ENCODE peak calls at places on chromosomes 3 and 15, in five cellular contexts. Q is heart right ventricle, J is PC-3, T is GM12865, N is MCF 10A. G is an unnamed sample.

GRCh38 chr15:68844856-68845550 is 24.3 kb upstream of the ANP32A start:
- DNase-seq in Q (no peak), T (no peak), N (no peak), J (no peak), G (no peak)

GRCh38 chr3:151404316-151404715 is 19.8 kb upstream of the P2RY12 start:
- DNase-seq in Q (no peak), N (no peak), T (no peak), J (peak), G (peak)

GRCh38 chr3:194811118-194811517 is 125.4 kb downstream of the FAM43A start:
- DNase-seq in N (no peak), Q (no peak), J (no peak), T (no peak), G (no peak)

GRCh38 chr15:60299452-60300047 is 98.2 kb downstream of the ANXA2 start:
- DNase-seq in T (no peak), Q (peak), J (peak), N (peak), G (no peak)

GRCh38 chr3:122687298-122687697 is 6.7 kb downstream of the PARP14 start:
- DNase-seq in J (no peak), Q (no peak), T (no peak), N (no peak), G (no peak)

GRCh38 chr3:15300318-15301078 is 31.9 kb downstream of the SH3BP5 start:
- DNase-seq in T (no peak), Q (no peak), N (peak), J (peak), G (no peak)

GRCh38 chr3:40298075-40298474 is 11.4 kb upstream of the EIF1B start:
- DNase-seq in Q (no peak), J (no peak), T (no peak), N (no peak), G (no peak)

GRCh38 chr3:26704736-26705135 is 82.2 kb downstream of the LRRC3B start:
- DNase-seq in J (no peak), N (no peak), T (no peak), Q (no peak), G (no peak)

GRCh38 chr3:178267158-178267838 is 268.9 kb upstream of the KCNMB2 start:
- DNase-seq in T (no peak), N (no peak), Q (no peak), J (no peak), G (no peak)

GRCh38 chr3:140368223-140368811 is 309.5 kb upstream of the TRIM42 start:
- DNase-seq in Q (no peak), T (no peak), N (no peak), J (no peak), G (no peak)

GRCh38 chr3:139937674-139938279 is 2.8 kb downstream of the CLSTN2 start:
- DNase-seq in J (peak), T (peak), Q (peak), N (peak), G (peak)

GRCh38 chr3:150210461-150211110 is 197.5 kb upstream of the TSC22D2 start:
- DNase-seq in T (no peak), N (no peak), J (no peak), Q (no peak), G (no peak)

GRCh38 chr3:1092771-1093170 is at the start of gene CNTN6:
- DNase-seq in J (no peak), Q (no peak), T (no peak), N (no peak), G (no peak)

GRCh38 chr3:60633644-60634043 is 617.6 kb downstream of the FHIT start:
- DNase-seq in T (no peak), Q (no peak), J (no peak), N (no peak), G (no peak)

GRCh38 chr15:100784493-100785180 is 95.0 kb upstream of the ALDH1A3 start:
- DNase-seq in Q (no peak), N (no peak), T (no peak), J (no peak), G (no peak)

GRCh38 chr3:24299801-24300626 is 194.6 kb downstream of the THRB start:
- DNase-seq in N (peak), Q (no peak), J (peak), T (no peak), G (no peak)

GRCh38 chr15:55820043-55820442 is 77.1 kb upstream of the PRTG start:
- DNase-seq in J (no peak), N (no peak), T (no peak), Q (no peak), G (no peak)

GRCh38 chr3:66456711-66457173 is 44.1 kb downstream of the LRIG1 start:
- DNase-seq in J (no peak), Q (peak), T (no peak), N (no peak), G (no peak)

GRCh38 chr3:129429080-129429451 is 630 bp upstream of the EFCAB12 start:
- DNase-seq in N (no peak), Q (no peak), T (no peak), J (no peak), G (no peak)

GRCh38 chr3:169624533-169624972 is 39.0 kb downstream of the MECOM start:
- DNase-seq in T (no peak), J (peak), N (no peak), Q (no peak), G (no peak)

GRCh38 chr15:83092309-83092976 is 15.0 kb upstream of the TM6SF1 start:
- DNase-seq in Q (peak), J (peak), T (peak), N (no peak), G (peak)

GRCh38 chr15:67083135-67083766 is 17.8 kb downstream of the SMAD3 start:
- DNase-seq in N (no peak), T (peak), Q (no peak), J (no peak), G (no peak)

GRCh38 chr15:67079361-67079760 is 14.0 kb downstream of the SMAD3 start:
- DNase-seq in Q (no peak), J (no peak), T (no peak), N (no peak), G (no peak)

GRCh38 chr15:67080118-67080899 is 14.9 kb downstream of the SMAD3 start:
- DNase-seq in T (no peak), Q (peak), J (no peak), N (no peak), G (no peak)

GRCh38 chr15:67082007-67082536 is 16.7 kb downstream of the SMAD3 start:
- DNase-seq in T (peak), N (no peak), J (peak), Q (no peak), G (no peak)

GRCh38 chr15:67080900-67081431 is 15.6 kb downstream of the SMAD3 start:
- DNase-seq in J (peak), Q (peak), T (peak), N (no peak), G (peak)
- TF ChIP-seq CTCF in J (peak), Q (peak), T (peak), N (no peak), G (peak)

GRCh38 chr3:50369271-50369670 is 9.9 kb upstream of the TMEM115 start:
- DNase-seq in Q (no peak), N (no peak), J (no peak), T (no peak), G (no peak)

GRCh38 chr3:50371133-50371670 is 11.9 kb upstream of the TMEM115 start:
- DNase-seq in N (no peak), J (no peak), Q (no peak), T (peak), G (no peak)

GRCh38 chr3:50373146-50373864 is 14.0 kb upstream of the TMEM115 start:
- DNase-seq in J (no peak), Q (no peak), T (no peak), N (no peak), G (no peak)

GRCh38 chr3:50372349-50372748 is 13.0 kb upstream of the TMEM115 start:
- DNase-seq in T (no peak), J (no peak), N (no peak), Q (no peak), G (no peak)

GRCh38 chr3:50370594-50370993 is 11.3 kb upstream of the TMEM115 start:
- DNase-seq in J (peak), Q (no peak), T (no peak), N (peak), G (no peak)
- TF ChIP-seq CTCF in J (peak), Q (no peak), T (no peak), N (no peak), G (no peak)

DNA sequence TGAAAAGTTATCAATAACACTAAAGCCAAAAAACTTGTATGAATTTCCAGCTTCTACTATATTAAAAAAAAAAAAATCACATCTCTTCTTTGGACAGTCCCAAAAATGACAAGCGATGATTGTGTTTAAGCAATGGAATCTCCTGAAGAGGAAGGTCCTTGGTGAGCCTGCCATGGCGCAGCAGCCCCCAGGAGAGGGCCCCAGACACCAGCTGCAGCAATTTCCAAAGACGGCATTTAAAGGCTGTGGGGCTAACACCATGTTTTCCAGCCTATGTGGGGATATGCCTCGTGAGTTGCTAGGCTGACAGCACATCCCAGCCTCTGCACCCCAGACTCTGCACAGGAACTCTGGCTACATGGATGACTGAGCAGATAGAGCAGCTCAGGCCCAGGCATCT is 14.7 kb downstream of the SKIC8 start:
- DNase-seq in Q (no peak), N (no peak), J (no peak), T (no peak), G (no peak)
- TF ChIP-seq CTCF in Q (no peak), N (peak), J (no peak), T (no peak), G (no peak)

DNA sequence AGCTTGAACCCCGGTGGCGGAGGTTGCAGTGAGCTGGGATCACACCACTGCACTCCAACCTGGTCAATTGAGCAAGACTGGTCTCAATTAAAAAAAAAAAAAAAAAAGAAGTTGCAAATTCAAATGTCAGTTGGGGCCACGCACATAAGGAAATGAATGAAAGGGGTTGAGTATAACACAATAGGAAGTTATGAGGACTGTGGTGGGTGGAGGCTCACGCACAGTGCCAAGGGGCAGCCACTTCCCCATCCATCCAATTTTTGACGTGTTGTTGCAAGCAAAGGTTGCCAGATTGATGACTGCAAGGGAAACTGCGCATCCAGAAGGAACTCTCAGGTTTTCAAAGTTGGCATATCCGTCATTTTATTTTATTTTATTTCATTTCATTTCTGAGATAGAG is 532.2 kb downstream of the NTRK3 start:
- DNase-seq in N (no peak), T (no peak), J (no peak), Q (no peak), G (no peak)
- TF ChIP-seq CTCF in N (no peak), T (no peak), J (no peak), Q (no peak), G (no peak)

GRCh38 chr15:44298878-44299277 is 10.4 kb downstream of the GOLM2 start:
- DNase-seq in N (peak), J (peak), Q (no peak), T (no peak), G (no peak)
- TF ChIP-seq CTCF in N (peak), J (peak), Q (no peak), T (peak), G (no peak)

GRCh38 chr3:180325958-180326357 is 276.0 kb upstream of the TTC14 start:
- DNase-seq in N (no peak), T (no peak), J (no peak), Q (no peak), G (no peak)
- TF ChIP-seq CTCF in N (no peak), T (no peak), J (no peak), Q (no peak), G (no peak)